ENCODE peak calls at places on chromosomes 5 and 9, in four cellular contexts. C, B, R and Z are unnamed samples.

GRCh38 chr5:96751203-96752169 is 56.3 kb downstream of the ERAP1 start:
- DNase-seq in C (no peak), B (no peak), R (no peak), Z (no peak)

GRCh38 chr9:93595861-93596365 is 19.5 kb downstream of the PHF2 start:
- DNase-seq in C (no peak), B (no peak), R (no peak), Z (no peak)

GRCh38 chr9:127188396-127188795 is 66.0 kb upstream of the ANGPTL2 start:
- DNase-seq in C (no peak), B (no peak), R (no peak), Z (no peak)

GRCh38 chr5:7756453-7756852 is 94.5 kb downstream of the CFAP90 start:
- DNase-seq in C (no peak), B (no peak), R (no peak), Z (no peak)

GRCh38 chr5:67319935-67320725 is 123.5 kb upstream of the CD180 start:
- DNase-seq in C (no peak), B (peak), R (no peak), Z (no peak)

GRCh38 chr5:171313481-171314206 is 4.6 kb downstream of the TLX3 start:
- DNase-seq in C (no peak), B (no peak), R (no peak), Z (no peak)

GRCh38 chr9:120324996-120325642 is 254.8 kb downstream of the CDK5RAP2 start:
- DNase-seq in C (no peak), B (no peak), R (no peak), Z (no peak)

GRCh38 chr5:138461343-138462125 is 3.7 kb upstream of the EGR1 start:
- DNase-seq in C (no peak), B (peak), R (no peak), Z (no peak)

GRCh38 chr5:80487444-80487828 is 464 bp upstream of the FAM151B start:
- DNase-seq in C (no peak), B (no peak), R (no peak), Z (no peak)

GRCh38 chr9:27701664-27702063 is 128.4 kb upstream of the C9orf72 start:
- DNase-seq in C (no peak), B (no peak), R (no peak), Z (no peak)

GRCh38 chr5:60490597-60491166 is 209.3 kb downstream of the DEPDC1B start:
- DNase-seq in C (no peak), B (no peak), R (peak), Z (no peak)

GRCh38 chr5:58114324-58114723 is 345.6 kb downstream of the PLK2 start:
- DNase-seq in C (no peak), B (peak), R (no peak), Z (no peak)

GRCh38 chr5:126334755-126335154 is 88.5 kb upstream of the GRAMD2B start:
- DNase-seq in C (no peak), B (no peak), R (no peak), Z (no peak)

GRCh38 chr9:136058801-136059302 is 36.2 kb downstream of the NACC2 start:
- DNase-seq in C (no peak), B (no peak), R (no peak), Z (no peak)

GRCh38 chr5:155193483-155194107 is 180.0 kb downstream of the KIF4B start:
- DNase-seq in C (no peak), B (no peak), R (no peak), Z (no peak)

GRCh38 chr9:84187090-84187489 is 153.5 kb downstream of the SLC28A3 start:
- DNase-seq in C (no peak), B (no peak), R (no peak), Z (no peak)

GRCh38 chr9:33130501-33130900 is 36.6 kb downstream of the B4GALT1 start:
- DNase-seq in C (no peak), B (peak), R (no peak), Z (peak)

GRCh38 chr9:36893911-36894310 is 140.2 kb downstream of the PAX5 start:
- DNase-seq in C (no peak), B (no peak), R (no peak), Z (no peak)

GRCh38 chr9:89670806-89671434 is 66.1 kb downstream of the GADD45G start:
- DNase-seq in C (no peak), B (no peak), R (no peak), Z (no peak)

GRCh38 chr5:77847814-77848290 is 71.7 kb upstream of the TBCA start:
- DNase-seq in C (no peak), B (no peak), R (no peak), Z (no peak)
- TF ChIP-seq CEBPB in C (no peak), B (no peak), R (no peak), Z (no peak)

GRCh38 chr5:118326496-118327045 is 661.8 kb downstream of the DTWD2 start:
- DNase-seq in C (no peak), B (no peak), R (no peak), Z (no peak)
- TF ChIP-seq RAD21 in C (no peak), B (no peak), R (no peak), Z (no peak)

GRCh38 chr5:32038537-32038936 is 135.6 kb downstream of the GOLPH3 start:
- DNase-seq in C (no peak), B (no peak), R (no peak), Z (peak)
- TF ChIP-seq CTCF in C (no peak), B (no peak), R (no peak), Z (no peak)

GRCh38 chr9:3576358-3576757 is 50.6 kb upstream of the RFX3 start:
- DNase-seq in C (no peak), B (no peak), R (no peak), Z (no peak)

GRCh38 chr9:3578786-3579185 is 53.0 kb upstream of the RFX3 start:
- DNase-seq in C (no peak), B (peak), R (no peak), Z (no peak)
- TF ChIP-seq CEBPB in C (no peak), B (peak), R (no peak), Z (no peak)

GRCh38 chr5:159658266-159658665 is 258.0 kb upstream of the ADRA1B start:
- DNase-seq in C (no peak), B (no peak), R (no peak), Z (no peak)
- TF ChIP-seq RAD21 in C (no peak), B (no peak), R (no peak), Z (no peak)

GRCh38 chr5:149129181-149129580 is 12.1 kb upstream of the ABLIM3 start:
- DNase-seq in C (no peak), B (peak), R (no peak), Z (no peak)

GRCh38 chr5:149132474-149132873 is 8.8 kb upstream of the ABLIM3 start:
- DNase-seq in C (no peak), B (peak), R (no peak), Z (no peak)

GRCh38 chr5:149128023-149128875 is 13.0 kb upstream of the ABLIM3 start:
- DNase-seq in C (no peak), B (peak), R (no peak), Z (peak)

GRCh38 chr5:149130932-149131273 is 10.4 kb upstream of the ABLIM3 start:
- DNase-seq in C (no peak), B (no peak), R (no peak), Z (no peak)

DNA sequence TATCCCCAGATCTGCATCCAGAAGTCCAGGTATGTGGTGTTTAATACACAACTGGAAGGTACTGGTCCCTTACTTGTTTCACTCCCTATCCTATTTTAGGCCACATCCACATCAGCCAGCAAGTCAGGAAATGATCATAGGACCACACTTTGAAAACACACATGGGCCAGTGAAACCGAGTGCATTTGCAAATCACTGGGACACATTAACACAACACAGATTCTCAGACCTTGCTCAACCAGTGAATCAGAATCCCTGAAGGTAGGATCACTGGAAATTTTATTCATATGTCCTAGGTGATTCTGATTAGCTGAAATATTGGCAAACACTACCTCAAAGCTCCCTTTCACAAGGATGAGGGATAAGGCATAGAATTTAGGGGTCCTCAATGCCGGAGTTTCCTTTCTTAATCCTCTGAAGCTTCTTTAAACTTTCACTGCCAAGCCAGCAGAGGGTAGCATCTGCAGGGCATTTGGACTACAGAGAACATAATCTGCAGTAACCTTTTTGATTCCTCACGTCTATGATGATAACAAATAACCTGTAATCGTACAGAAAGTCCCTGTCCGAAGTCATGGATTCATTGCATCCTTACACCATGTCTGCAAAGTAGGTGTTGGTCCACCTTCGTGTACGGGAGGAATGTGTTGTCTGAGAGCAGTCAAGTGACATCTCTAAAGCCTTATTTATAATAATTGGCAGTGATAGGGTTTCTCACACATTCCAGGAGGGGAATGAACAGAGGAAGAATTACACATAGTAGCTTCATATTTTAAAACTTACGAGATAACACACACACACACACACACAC is 11.0 kb upstream of the ABLIM3 start:
- DNase-seq in C (no peak), B (peak), R (no peak), Z (no peak)
- TF ChIP-seq CTCF in C (peak), B (peak), R (peak), Z (peak)

DNA sequence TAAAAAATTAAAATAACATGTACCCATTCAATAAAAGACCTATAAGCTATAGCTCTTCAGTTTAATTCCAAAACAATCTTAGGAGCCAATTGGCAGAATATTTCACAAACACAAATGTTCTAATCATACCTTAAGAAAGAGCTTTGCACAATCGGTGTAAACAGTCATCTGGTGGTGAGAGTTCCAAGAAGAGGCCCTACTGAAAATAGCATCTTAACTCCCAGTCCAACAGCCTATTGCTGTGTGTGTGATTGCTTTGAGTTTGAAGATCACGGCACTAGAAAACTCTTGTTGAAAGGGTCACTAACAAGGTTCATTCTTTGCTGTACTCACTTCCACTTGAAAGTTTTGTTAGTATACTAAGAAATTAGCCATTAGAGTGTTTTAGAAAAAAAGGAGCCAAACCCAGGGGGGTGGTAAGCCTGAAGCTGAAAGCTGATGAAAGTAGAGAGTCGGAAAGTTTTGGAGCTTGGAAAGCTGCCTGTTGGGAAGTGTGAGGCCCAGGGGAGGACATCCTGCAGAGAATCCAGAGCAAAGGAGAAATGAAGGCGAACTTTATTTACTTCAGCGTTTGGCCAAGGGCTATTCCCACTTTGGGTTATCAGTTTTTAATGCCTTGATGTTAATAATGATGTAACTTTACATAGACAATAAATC is 180.3 kb upstream of the GHR start:
- DNase-seq in C (no peak), B (no peak), R (no peak), Z (no peak)
- TF ChIP-seq CEBPB in C (no peak), B (no peak), R (no peak), Z (no peak)

DNA sequence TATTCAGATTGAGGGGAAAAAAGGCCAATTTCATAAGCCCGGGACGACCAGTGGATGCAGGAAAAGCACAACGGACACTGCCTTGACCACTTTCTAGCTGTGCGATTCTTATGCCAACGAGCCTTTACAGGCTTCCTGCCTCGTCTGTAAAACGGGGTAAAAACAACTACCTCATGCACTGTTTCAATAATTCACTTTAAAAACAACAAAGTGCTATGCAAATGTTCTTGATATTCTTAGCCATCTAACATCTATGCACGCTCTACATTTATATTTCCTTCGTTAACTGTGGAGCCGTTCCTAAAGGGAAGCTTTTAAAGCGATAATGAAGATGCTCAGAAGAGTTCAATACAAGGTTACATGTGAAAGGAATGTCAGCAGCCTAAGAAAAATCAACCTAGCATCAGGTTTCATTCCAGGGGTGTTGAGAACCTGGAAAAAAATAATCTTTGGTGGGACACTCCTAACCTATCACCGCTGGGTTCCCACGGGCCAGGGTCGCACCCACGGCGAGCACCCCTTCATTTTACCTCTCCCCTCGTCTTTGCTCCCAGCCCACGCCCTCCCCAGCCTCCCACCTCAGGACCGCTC is 995 bp downstream of the ARSB start:
- DNase-seq in C (no peak), B (peak), R (peak), Z (no peak)
- TF ChIP-seq RAD21 in C (no peak), B (no peak), R (no peak), Z (no peak)